ENCODE peak calls at places on chromosomes 7 and 10, in six cellular contexts. V is AG09309, H is nephron progenitor cell, T is natural killer cell, I is IMR-90, A is colonic mucosa. R is an unnamed sample.

GRCh38 chr10:110498982-110499795 is 1.5 kb downstream of the DUSP5 start:
- DNase-seq in V (no peak), H (peak), T (peak), I (peak), A (peak), R (no peak)

GRCh38 chr7:151658778-151659177 is 139.1 kb upstream of the RHEB start:
- DNase-seq in V (no peak), H (no peak), T (no peak), I (peak), A (no peak), R (no peak)

GRCh38 chr10:117004238-117004626 is 755 bp downstream of the SHTN1 start:
- DNase-seq in V (no peak), H (no peak), T (no peak), I (peak), A (no peak), R (no peak)

GRCh38 chr10:3425261-3425660 is 252.7 kb upstream of the PITRM1 start:
- DNase-seq in V (no peak), H (no peak), T (no peak), I (peak), A (no peak), R (no peak)

GRCh38 chr10:133379152-133379800 is at the start of gene PAOX:
- DNase-seq in V (no peak), H (peak), T (peak), I (peak), A (peak), R (peak)

GRCh38 chr7:128366290-128366689 is 4.8 kb upstream of the PRRT4 start:
- DNase-seq in V (no peak), H (no peak), T (no peak), I (no peak), A (no peak), R (no peak)

GRCh38 chr10:57962839-57963238 is 304.9 kb downstream of the IPMK start:
- DNase-seq in V (no peak), H (no peak), T (no peak), I (no peak), A (no peak), R (no peak)

GRCh38 chr7:125573131-125573530 is 643.5 kb upstream of the POT1 start:
- DNase-seq in V (no peak), H (no peak), T (no peak), I (no peak), A (no peak), R (no peak)

GRCh38 chr10:501596-501995 is 187.9 kb downstream of the DIP2C start:
- DNase-seq in V (no peak), H (no peak), T (no peak), I (no peak), A (no peak), R (no peak)

GRCh38 chr7:360454-361100 is 70.6 kb downstream of the FOXL3 start:
- DNase-seq in V (no peak), H (peak), T (no peak), I (no peak), A (no peak), R (no peak)

GRCh38 chr7:28755255-28755654 is 202.9 kb downstream of the TRIL start:
- DNase-seq in V (peak), H (no peak), T (no peak), I (peak), A (no peak), R (no peak)

GRCh38 chr10:93999401-93999851 is 5.7 kb downstream of the PLCE1 start:
- DNase-seq in V (peak), H (peak), T (no peak), I (peak), A (peak), R (no peak)

GRCh38 chr10:80491251-80492102 is 37.4 kb downstream of the TSPAN14 start:
- DNase-seq in V (no peak), H (no peak), T (no peak), I (no peak), A (no peak), R (no peak)

GRCh38 chr7:45687721-45688120 is 113.6 kb downstream of the ADCY1 start:
- DNase-seq in V (no peak), H (no peak), T (no peak), I (no peak), A (peak), R (no peak)

GRCh38 chr10:12638103-12638502 is 288.8 kb downstream of the CAMK1D start:
- DNase-seq in V (no peak), H (no peak), T (no peak), I (peak), A (peak), R (no peak)

GRCh38 chr7:96319444-96319843 is 2.5 kb downstream of the SLC25A13 start:
- DNase-seq in V (no peak), H (no peak), T (no peak), I (no peak), A (no peak), R (no peak)

GRCh38 chr10:129102906-129103693 is 363.9 kb upstream of the MGMT start:
- DNase-seq in V (no peak), H (no peak), T (no peak), I (peak), A (no peak), R (no peak)

GRCh38 chr7:20164420-20165145 is 52.6 kb downstream of the MACC1 start:
- DNase-seq in V (peak), H (no peak), T (no peak), I (no peak), A (no peak), R (no peak)

GRCh38 chr7:70497793-70498192 is 634.2 kb upstream of the GALNT17 start:
- DNase-seq in V (no peak), H (no peak), T (no peak), I (no peak), A (no peak), R (no peak)

GRCh38 chr7:92765725-92766124 is 70.6 kb downstream of the CDK6 start:
- DNase-seq in V (peak), H (no peak), T (no peak), I (peak), A (no peak), R (no peak)

GRCh38 chr10:58209669-58210068 is 58.0 kb downstream of the IPMK start:
- DNase-seq in V (no peak), H (no peak), T (no peak), I (peak), A (no peak), R (no peak)

DNA sequence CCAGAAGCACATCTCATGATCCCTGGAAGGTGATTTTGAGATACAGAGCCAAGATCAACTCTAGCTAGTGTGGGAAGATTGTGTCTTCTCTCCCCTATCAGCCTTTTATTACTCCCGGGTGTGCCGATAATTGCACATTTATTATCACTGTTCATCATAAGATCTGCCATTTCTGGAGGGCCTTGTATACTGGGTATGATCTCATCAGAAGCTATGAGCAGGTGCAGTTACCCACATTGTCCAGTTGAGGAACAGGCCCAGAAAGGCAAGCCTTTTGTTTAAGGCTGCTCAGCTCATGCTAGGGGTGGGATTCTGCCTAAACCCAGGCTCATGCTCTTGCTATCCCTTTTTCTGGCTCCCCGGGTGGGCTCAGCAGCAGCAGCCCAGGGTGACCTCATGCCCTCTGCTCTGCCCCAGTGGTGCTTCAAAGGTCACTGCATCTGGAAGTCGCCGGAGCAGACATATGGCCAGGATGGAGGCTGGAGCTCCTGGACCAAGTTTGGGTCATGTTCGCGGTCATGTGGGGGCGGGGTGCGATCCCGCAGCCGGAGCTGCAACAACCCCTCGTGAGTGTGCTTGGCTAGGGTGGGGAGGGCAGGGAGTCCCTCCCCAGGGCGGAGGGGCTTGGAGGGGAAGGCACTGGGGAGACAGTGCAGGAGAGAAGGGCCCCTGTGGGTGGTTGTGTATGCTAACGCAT is 46.6 kb downstream of the TBATA start:
- DNase-seq in V (no peak), H (peak), T (no peak), I (no peak), A (no peak), R (no peak)
- TF ChIP-seq CTCF in V (no peak), H (peak), T (no peak), I (no peak), A (no peak), R (peak)

GRCh38 chr7:18700147-18700546 is 204.6 kb downstream of the HDAC9 start:
- DNase-seq in V (no peak), H (no peak), T (no peak), I (no peak), A (no peak), R (no peak)
- TF ChIP-seq CTCF in V (no peak), H (no peak), T (no peak), I (no peak), A (no peak), R (peak)

GRCh38 chr7:140242057-140243031 is 65.6 kb upstream of the KDM7A start:
- DNase-seq in V (no peak), H (no peak), T (no peak), I (no peak), A (peak), R (no peak)

GRCh38 chr7:140236626-140237025 is 59.8 kb upstream of the KDM7A start:
- DNase-seq in V (no peak), H (no peak), T (no peak), I (no peak), A (no peak), R (no peak)

GRCh38 chr7:140237390-140237789 is 60.6 kb upstream of the KDM7A start:
- DNase-seq in V (no peak), H (no peak), T (no peak), I (no peak), A (no peak), R (no peak)

GRCh38 chr7:140238778-140239652 is 62.2 kb upstream of the KDM7A start:
- DNase-seq in V (no peak), H (no peak), T (no peak), I (no peak), A (peak), R (no peak)

DNA sequence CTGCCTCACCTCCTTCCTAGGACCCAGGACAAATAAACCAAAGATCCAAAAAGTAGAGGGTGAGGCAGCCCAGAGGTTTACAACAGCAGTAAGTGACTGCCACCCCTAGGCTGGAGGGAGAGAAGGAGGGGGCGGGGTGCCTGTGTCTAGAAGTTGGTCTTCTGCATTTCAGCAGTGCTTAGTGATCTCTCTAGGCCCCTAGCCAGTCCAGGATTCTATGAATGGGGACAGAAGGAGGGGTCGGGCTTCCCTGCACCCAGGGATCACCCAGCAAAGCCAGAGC is 62.8 kb upstream of the KDM7A start:
- DNase-seq in V (no peak), H (no peak), T (no peak), I (no peak), A (peak), R (no peak)
- TF ChIP-seq CTCF in V (no peak), H (no peak), T (no peak), I (no peak), A (no peak), R (no peak)

DNA sequence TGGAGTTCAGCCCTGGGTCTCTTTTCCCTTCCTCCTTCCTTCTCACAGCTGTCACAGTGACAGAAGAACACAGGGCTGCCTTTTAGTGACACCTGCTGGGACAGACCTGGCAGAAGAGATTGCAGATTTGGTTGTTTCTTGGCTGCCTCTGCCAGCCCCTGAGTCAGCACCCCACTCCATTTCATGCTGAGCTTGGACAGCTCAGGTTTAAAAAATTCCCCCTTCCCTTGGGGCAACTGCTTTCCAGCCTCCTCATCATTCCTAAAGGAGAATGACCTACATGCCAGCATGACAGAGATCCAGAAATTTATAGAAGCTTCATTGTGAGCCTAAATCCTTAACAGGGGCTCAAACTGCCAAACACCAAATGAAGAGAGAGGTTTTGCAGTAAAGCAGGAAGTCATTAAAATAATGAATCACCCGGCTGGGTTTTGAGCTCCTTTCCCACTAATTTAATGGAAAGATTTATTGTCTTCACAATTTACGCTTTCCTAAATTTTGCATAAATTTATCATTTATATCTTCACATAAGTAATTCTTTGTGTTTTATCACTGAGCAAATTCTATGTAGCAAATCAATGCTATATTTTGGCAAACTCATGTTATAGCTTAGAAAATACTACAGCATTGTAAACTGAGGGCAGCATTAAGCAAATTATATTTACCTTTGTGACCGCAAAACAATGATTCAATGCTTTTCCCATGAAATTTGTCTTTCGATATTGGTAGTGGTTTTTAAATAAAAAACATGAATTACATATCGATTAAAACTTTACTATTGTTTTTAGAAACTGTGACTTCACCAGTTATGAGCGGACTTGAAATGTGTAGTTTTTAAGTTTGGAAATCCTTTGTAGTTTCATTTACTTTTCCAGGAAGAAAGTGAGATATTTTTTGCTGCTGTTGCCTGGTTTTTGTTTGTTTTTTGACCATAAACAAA is 399.5 kb upstream of the ANKRD30A start:
- DNase-seq in V (peak), H (peak), T (no peak), I (peak), A (no peak), R (peak)
- TF ChIP-seq CTCF in V (peak), H (peak), T (no peak), I (peak), A (no peak), R (peak)

DNA sequence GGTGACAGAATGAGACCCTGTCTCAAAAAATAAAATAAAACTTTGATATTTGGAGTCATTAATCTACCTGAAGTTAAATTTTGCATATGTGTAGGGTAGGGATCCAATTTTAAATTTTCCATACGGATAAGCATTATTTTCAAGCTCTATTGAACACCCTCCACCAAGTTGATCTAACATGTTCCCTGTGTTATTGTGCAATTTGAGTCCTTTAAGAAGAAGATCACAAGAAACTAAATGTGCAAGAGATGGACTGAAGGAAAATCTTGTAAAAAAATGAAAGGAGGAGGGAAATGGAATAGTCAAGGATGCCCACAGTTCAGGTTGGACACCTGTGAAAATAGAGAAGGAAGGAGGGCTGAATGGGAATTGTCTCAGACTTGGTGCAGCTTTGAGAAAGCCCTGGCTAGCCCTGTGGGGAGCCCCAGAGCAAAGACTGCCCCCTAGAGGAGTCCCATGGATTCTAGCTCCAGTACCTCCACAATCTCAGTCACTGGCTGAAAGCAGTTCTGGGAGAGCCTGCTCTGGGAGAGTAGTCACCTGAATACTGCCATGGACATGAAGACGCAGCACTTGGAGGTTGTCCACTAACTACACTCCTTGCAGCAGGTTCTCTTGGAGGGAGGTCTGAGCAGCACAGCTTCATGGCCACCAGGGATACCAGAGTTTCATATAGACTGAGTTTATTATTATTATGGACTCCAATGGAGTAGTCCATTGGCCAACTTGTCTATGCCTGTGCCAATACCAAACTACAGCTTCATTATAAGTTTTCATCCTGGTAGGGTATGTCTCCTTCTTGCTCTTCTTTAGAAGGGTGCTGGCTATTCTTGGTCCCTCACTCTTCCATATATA is 5.7 kb upstream of the TIAL1 start:
- DNase-seq in V (no peak), H (peak), T (no peak), I (no peak), A (peak), R (no peak)
- TF ChIP-seq CTCF in V (peak), H (peak), T (peak), I (peak), A (peak), R (peak)

DNA sequence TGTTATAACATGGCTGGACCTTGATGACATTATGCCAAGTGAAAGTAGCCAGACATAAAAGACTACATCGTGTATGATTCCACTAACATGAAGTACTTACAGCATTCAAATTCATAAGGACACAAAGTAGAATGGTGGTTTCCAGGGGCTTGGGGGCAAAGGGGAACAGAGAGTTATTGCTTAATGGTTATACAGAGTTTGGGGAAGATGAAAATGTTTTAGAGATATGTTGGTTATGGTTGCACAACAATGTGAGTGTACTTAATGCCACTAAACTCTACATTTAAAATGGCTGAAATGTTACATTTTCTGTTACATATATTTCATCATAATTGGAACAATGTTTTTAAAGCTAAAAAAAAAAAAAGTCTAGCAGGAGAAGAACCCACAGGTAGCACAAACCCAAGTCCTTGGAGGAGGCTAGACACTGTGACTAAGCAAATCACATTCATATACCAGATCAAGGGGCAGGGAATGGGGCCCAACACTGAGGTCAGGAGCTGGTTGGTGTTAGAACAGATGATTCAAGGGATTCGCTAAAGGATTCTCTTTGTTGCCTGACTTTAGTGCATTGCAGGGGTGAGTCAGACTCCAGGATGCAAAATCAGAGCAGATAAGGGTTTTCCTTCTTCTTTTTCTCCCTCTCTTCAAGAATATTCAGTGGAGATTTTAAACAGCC is 25.1 kb upstream of the AOAH start:
- DNase-seq in V (peak), H (no peak), T (no peak), I (peak), A (no peak), R (no peak)
- TF ChIP-seq CTCF in V (no peak), H (no peak), T (no peak), I (no peak), A (no peak), R (no peak)

GRCh38 chr7:29854257-29854938 is 48.1 kb downstream of the WIPF3 start:
- DNase-seq in V (no peak), H (no peak), T (no peak), I (no peak), A (no peak), R (no peak)
- TF ChIP-seq CTCF in V (no peak), H (no peak), T (no peak), I (no peak), A (no peak), R (peak)

R was measured in progenitor cell of endocrine pancreas.